ENCODE peak calls at places on chromosome 4, in six cellular contexts. V is pancreas; Y is uterus; B is NB4; G is CD8-positive, alpha-beta memory T cell; Q is GM12878. I is an unnamed sample.
A peak's percentile ranks its signal among the peaks of the same experiment; 100 is the strongest.

GRCh38 chr4:124018383-124019317 is 622.1 kb downstream of the SPRY1 start:
- DNase-seq in V (no peak), B (peak; percentile 12), Y (peak; percentile 49), Q (peak; percentile 33), G (no peak), I (no peak)

GRCh38 chr4:54517793-54518444 is 139.8 kb upstream of the KIT start:
- DNase-seq in Q (no peak), B (no peak), V (no peak), G (no peak), Y (no peak), I (no peak)

GRCh38 chr4:152972821-152973613 is 36.9 kb downstream of the FHDC1 start:
- DNase-seq in Y (no peak), G (no peak), B (no peak), V (no peak), Q (no peak), I (no peak)

GRCh38 chr4:60992037-60992436 is 208.1 kb upstream of the ADGRL3 start:
- DNase-seq in V (no peak), Y (no peak), G (no peak), B (no peak), Q (no peak), I (no peak)

GRCh38 chr4:48705609-48706008 is 74.5 kb downstream of the FRYL start:
- DNase-seq in Q (no peak), V (no peak), Y (no peak), G (no peak), B (no peak), I (no peak)

GRCh38 chr4:188109157-188109755 is at the start of gene TRIML2:
- DNase-seq in Y (no peak), Q (no peak), G (no peak), B (no peak), V (no peak), I (no peak)

GRCh38 chr4:43992552-43992951 is 456.1 kb downstream of the KCTD8 start:
- DNase-seq in G (no peak), Y (no peak), Q (no peak), B (no peak), V (no peak), I (no peak)

GRCh38 chr4:94757192-94758140 is at the start of gene BMPR1B:
- DNase-seq in Y (peak; percentile 14), Q (no peak), B (no peak), V (peak; percentile 35), G (no peak), I (no peak)

GRCh38 chr4:16770887-16771286 is 127.6 kb downstream of the LDB2 start:
- DNase-seq in V (no peak), G (no peak), Y (no peak), B (no peak), Q (no peak), I (no peak)

GRCh38 chr4:141020801-141021261 is 112.4 kb downstream of the RNF150 start:
- DNase-seq in V (no peak), Q (no peak), B (no peak), G (no peak), Y (no peak), I (no peak)

GRCh38 chr4:8370835-8371234 is 69.7 kb downstream of the ACOX3 start:
- DNase-seq in V (no peak), Q (no peak), B (no peak), Y (peak; percentile 55), G (no peak), I (no peak)

GRCh38 chr4:105951198-105951597 is 55.9 kb downstream of the NPNT start:
- DNase-seq in Q (no peak), B (peak; percentile 41), G (no peak), V (no peak), Y (no peak), I (no peak)

GRCh38 chr4:40672528-40673522 is 43.2 kb upstream of the RBM47 start:
- DNase-seq in V (no peak), B (peak; percentile 99), G (peak; percentile 51), Y (no peak), Q (peak; percentile 98), I (no peak)

GRCh38 chr4:101604976-101605375 is 185.6 kb upstream of the BANK1 start:
- DNase-seq in Q (no peak), B (no peak), Y (no peak), G (no peak), V (no peak), I (no peak)

GRCh38 chr4:176927664-176928063 is 134.9 kb upstream of the VEGFC start:
- DNase-seq in Y (no peak), B (no peak), G (no peak), Q (no peak), V (no peak), I (no peak)

GRCh38 chr4:138562544-138562961 is 320.4 kb upstream of the SLC7A11 start:
- DNase-seq in G (no peak), B (no peak), Y (no peak), V (no peak), Q (peak; percentile 21), I (no peak)

GRCh38 chr4:39526283-39526682 is 956 bp downstream of the UGDH start:
- DNase-seq in Y (no peak), G (no peak), B (no peak), V (no peak), Q (no peak), I (no peak)

GRCh38 chr4:176789955-176790354 is 2.8 kb downstream of the VEGFC start:
- DNase-seq in B (peak; percentile 40), Q (no peak), Y (no peak), G (no peak), V (no peak), I (no peak)

GRCh38 chr4:137471461-137471860 is 60.8 kb downstream of the PCDH18 start:
- DNase-seq in Q (no peak), Y (no peak), V (no peak), B (no peak), G (no peak), I (no peak)

GRCh38 chr4:8084031-8084660 is 74.5 kb downstream of the ABLIM2 start:
- DNase-seq in Q (no peak), V (no peak), B (no peak), G (no peak), Y (no peak), I (no peak)

GRCh38 chr4:153335665-153336064 is 8.8 kb upstream of the MND1 start:
- DNase-seq in G (no peak), Q (no peak), Y (no peak), V (no peak), B (no peak), I (no peak)

GRCh38 chr4:71907782-71908181 is 123.9 kb upstream of the GC start:
- DNase-seq in B (no peak), G (no peak), V (no peak), Q (no peak), Y (no peak), I (no peak)

GRCh38 chr4:164482092-164482404 is 271.9 kb upstream of the SMIM31 start:
- DNase-seq in Y (no peak), Q (no peak), V (no peak), B (no peak), G (no peak), I (no peak)

GRCh38 chr4:164485169-164485568 is 268.8 kb upstream of the SMIM31 start:
- DNase-seq in Y (no peak), B (no peak), V (no peak), Q (no peak), G (no peak), I (no peak)

GRCh38 chr4:164482788-164483187 is 271.1 kb upstream of the SMIM31 start:
- DNase-seq in V (no peak), G (no peak), B (no peak), Y (no peak), Q (no peak), I (no peak)

GRCh38 chr4:164481306-164482091 is 272.4 kb upstream of the SMIM31 start:
- DNase-seq in G (no peak), Q (no peak), Y (no peak), B (no peak), V (no peak), I (no peak)
- H3K4me3 ChIP-seq in G (no peak overlapping the region), Q (no peak overlapping the region), Y (no peak overlapping the region), B (no peak overlapping the region), V (no peak overlapping the region), I (no peak overlapping the region)

GRCh38 chr4:112519689-112520597 is 4.0 kb upstream of the NEUROG2 start:
- DNase-seq in Y (no peak), Q (no peak), V (no peak), B (no peak), G (no peak), I (no peak)

GRCh38 chr4:112521123-112522116 is 5.4 kb upstream of the NEUROG2 start:
- DNase-seq in G (no peak), V (peak; percentile 24), Q (no peak), Y (no peak), B (no peak), I (no peak)

GRCh38 chr4:112522389-112522788 is 6.4 kb upstream of the NEUROG2 start:
- DNase-seq in Y (no peak), G (no peak), Q (no peak), B (no peak), V (no peak), I (no peak)

GRCh38 chr4:112518675-112519074 is 2.7 kb upstream of the NEUROG2 start:
- DNase-seq in V (no peak), Y (no peak), B (no peak), G (no peak), Q (no peak), I (no peak)

GRCh38 chr4:112520598-112521122 is 4.7 kb upstream of the NEUROG2 start:
- DNase-seq in Y (no peak), V (no peak), Q (no peak), B (no peak), G (no peak), I (no peak)
- H3K4me3 ChIP-seq in Y (no peak overlapping the region), V (no peak overlapping the region), Q (peak overlapping the region; percentile 35), B (no peak overlapping the region), G (no peak overlapping the region), I (no peak overlapping the region)

GRCh38 chr4:119676101-119676500 is 47.5 kb upstream of the PDE5A start:
- DNase-seq in V (no peak), Y (no peak), Q (no peak), G (no peak), B (no peak), I (no peak)

GRCh38 chr4:119671205-119671604 is 42.6 kb upstream of the PDE5A start:
- DNase-seq in B (no peak), Q (no peak), V (no peak), G (no peak), Y (no peak), I (no peak)

GRCh38 chr4:119667802-119668201 is 39.2 kb upstream of the PDE5A start:
- DNase-seq in B (peak; percentile 1), Q (no peak), Y (no peak), G (no peak), V (no peak), I (no peak)

GRCh38 chr4:119672086-119672485 is 43.5 kb upstream of the PDE5A start:
- DNase-seq in Y (no peak), B (no peak), Q (no peak), V (no peak), G (no peak), I (no peak)

DNA sequence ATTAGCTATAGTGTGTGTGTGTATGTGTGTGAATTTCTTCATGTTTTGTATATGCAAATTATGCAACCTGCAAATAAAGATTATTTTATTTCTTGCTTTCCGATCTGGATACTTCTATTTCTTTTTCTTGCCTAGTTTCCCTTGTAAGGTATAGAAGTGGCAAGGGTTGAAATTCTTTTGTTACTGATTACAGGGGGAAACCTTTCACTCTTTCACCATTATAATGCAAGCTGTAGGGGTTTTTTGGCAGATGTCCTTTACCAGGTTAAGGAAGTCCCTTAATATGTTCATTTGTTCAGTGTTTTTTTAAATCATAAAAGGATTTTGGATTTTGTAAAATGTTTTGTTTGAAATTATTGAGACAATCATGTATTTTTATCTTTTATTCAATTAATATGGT is 44.3 kb upstream of the PDE5A start:
- DNase-seq in G (no peak), Q (no peak), V (no peak), B (no peak), Y (no peak), I (no peak)
- H3K4me3 ChIP-seq in G (no peak overlapping the region), Q (no peak overlapping the region), V (no peak overlapping the region), B (no peak overlapping the region), Y (no peak overlapping the region), I (no peak overlapping the region)

GRCh38 chr4:112379306-112379705 is 82.1 kb downstream of the ALPK1 start:
- DNase-seq in Q (no peak), G (no peak), V (no peak), B (no peak), Y (no peak), I (no peak)
- H3K4me3 ChIP-seq in Q (no peak overlapping the region), G (no peak overlapping the region), V (no peak overlapping the region), B (no peak overlapping the region), Y (no peak overlapping the region), I (no peak overlapping the region)